ENCODE peak calls at places on chromosomes 1 and 21, in nine cellular contexts. One of them, this sample, is unnamed.

GRCh38 chr1:47210666-47211065 is 20.8 kb upstream of the PDZK1IP1 start:
- DNase-seq in cardiac muscle cell: no peak
- DNase-seq in SHP77 treated with DMSO at 0.1 percent for 48 hours: no peak
- DNase-seq in stimulated activated CD4-positive, alpha-beta T cell treated with anti-CD3 and anti-CD28 coated beads, Interleukin-1b, Interleukin-23, amount 100 ng/mL, for 4 hours: no peak
- DNase-seq in CD4-positive, alpha-beta memory T cell: no peak
- DNase-seq in HTR-8/SVneo: no peak
- DNase-seq in A549: no peak
- DNase-seq in heart left ventricle: no peak
- DNase-seq in retinal pigment epithelial cell: no peak
- DNase-seq in this sample: no peak

GRCh38 chr1:12097321-12097720 is 34.2 kb downstream of the TNFRSF8 start:
- DNase-seq in HTR-8/SVneo: no peak
- DNase-seq in cardiac muscle cell: peak; percentile 82
- DNase-seq in SHP77 treated with DMSO at 0.1 percent for 48 hours: no peak
- DNase-seq in A549: no peak
- DNase-seq in heart left ventricle: no peak
- DNase-seq in retinal pigment epithelial cell: no peak
- DNase-seq in stimulated activated CD4-positive, alpha-beta T cell treated with anti-CD3 and anti-CD28 coated beads, Interleukin-1b, Interleukin-23, amount 100 ng/mL, for 4 hours: no peak
- DNase-seq in CD4-positive, alpha-beta memory T cell: no peak
- DNase-seq in this sample: no peak

GRCh38 chr1:211469938-211470529 is 21.9 kb downstream of the RD3 start:
- DNase-seq in stimulated activated CD4-positive, alpha-beta T cell treated with anti-CD3 and anti-CD28 coated beads, Interleukin-1b, Interleukin-23, amount 100 ng/mL, for 4 hours: peak; percentile 23
- DNase-seq in A549: peak; percentile 83
- DNase-seq in HTR-8/SVneo: peak; percentile 75
- DNase-seq in retinal pigment epithelial cell: no peak
- DNase-seq in SHP77 treated with DMSO at 0.1 percent for 48 hours: peak; percentile 59
- DNase-seq in cardiac muscle cell: peak; percentile 81
- DNase-seq in CD4-positive, alpha-beta memory T cell: peak; percentile 19
- DNase-seq in heart left ventricle: peak; percentile 72
- DNase-seq in this sample: peak; percentile 86

GRCh38 chr1:168431882-168432281 is 111.9 kb downstream of the XCL2 start:
- DNase-seq in heart left ventricle: no peak
- DNase-seq in HTR-8/SVneo: no peak
- DNase-seq in A549: no peak
- DNase-seq in SHP77 treated with DMSO at 0.1 percent for 48 hours: no peak
- DNase-seq in CD4-positive, alpha-beta memory T cell: no peak
- DNase-seq in cardiac muscle cell: no peak
- DNase-seq in stimulated activated CD4-positive, alpha-beta T cell treated with anti-CD3 and anti-CD28 coated beads, Interleukin-1b, Interleukin-23, amount 100 ng/mL, for 4 hours: no peak
- DNase-seq in retinal pigment epithelial cell: no peak
- DNase-seq in this sample: no peak

GRCh38 chr1:153534933-153535663 is 693 bp downstream of the S100A6 start:
- DNase-seq in SHP77 treated with DMSO at 0.1 percent for 48 hours: no peak
- DNase-seq in HTR-8/SVneo: no peak
- DNase-seq in heart left ventricle: peak; percentile 63
- DNase-seq in CD4-positive, alpha-beta memory T cell: no peak
- DNase-seq in stimulated activated CD4-positive, alpha-beta T cell treated with anti-CD3 and anti-CD28 coated beads, Interleukin-1b, Interleukin-23, amount 100 ng/mL, for 4 hours: no peak
- DNase-seq in cardiac muscle cell: peak; percentile 37
- DNase-seq in A549: peak; percentile 65
- DNase-seq in retinal pigment epithelial cell: no peak
- DNase-seq in this sample: no peak

GRCh38 chr1:234262007-234262753 is 111.1 kb upstream of the COA6 start:
- DNase-seq in stimulated activated CD4-positive, alpha-beta T cell treated with anti-CD3 and anti-CD28 coated beads, Interleukin-1b, Interleukin-23, amount 100 ng/mL, for 4 hours: no peak
- DNase-seq in cardiac muscle cell: no peak
- DNase-seq in SHP77 treated with DMSO at 0.1 percent for 48 hours: no peak
- DNase-seq in heart left ventricle: no peak
- DNase-seq in A549: no peak
- DNase-seq in retinal pigment epithelial cell: no peak
- DNase-seq in CD4-positive, alpha-beta memory T cell: no peak
- DNase-seq in HTR-8/SVneo: no peak
- DNase-seq in this sample: no peak

GRCh38 chr21:44496900-44497550 is 41.7 kb downstream of the LRRC3 start:
- DNase-seq in CD4-positive, alpha-beta memory T cell: no peak
- DNase-seq in SHP77 treated with DMSO at 0.1 percent for 48 hours: no peak
- DNase-seq in stimulated activated CD4-positive, alpha-beta T cell treated with anti-CD3 and anti-CD28 coated beads, Interleukin-1b, Interleukin-23, amount 100 ng/mL, for 4 hours: no peak
- DNase-seq in HTR-8/SVneo: no peak
- DNase-seq in heart left ventricle: no peak
- DNase-seq in retinal pigment epithelial cell: no peak
- DNase-seq in cardiac muscle cell: no peak
- DNase-seq in A549: no peak
- DNase-seq in this sample: no peak

GRCh38 chr1:32719681-32720275 is 17.2 kb upstream of the SYNC start:
- DNase-seq in CD4-positive, alpha-beta memory T cell: no peak
- DNase-seq in HTR-8/SVneo: no peak
- DNase-seq in heart left ventricle: no peak
- DNase-seq in SHP77 treated with DMSO at 0.1 percent for 48 hours: no peak
- DNase-seq in stimulated activated CD4-positive, alpha-beta T cell treated with anti-CD3 and anti-CD28 coated beads, Interleukin-1b, Interleukin-23, amount 100 ng/mL, for 4 hours: no peak
- DNase-seq in cardiac muscle cell: no peak
- DNase-seq in retinal pigment epithelial cell: no peak
- DNase-seq in A549: no peak
- DNase-seq in this sample: no peak

GRCh38 chr1:212514056-212514614 is 81.4 kb downstream of the NENF start:
- DNase-seq in stimulated activated CD4-positive, alpha-beta T cell treated with anti-CD3 and anti-CD28 coated beads, Interleukin-1b, Interleukin-23, amount 100 ng/mL, for 4 hours: no peak
- DNase-seq in heart left ventricle: peak; percentile 59
- DNase-seq in CD4-positive, alpha-beta memory T cell: no peak
- DNase-seq in retinal pigment epithelial cell: no peak
- DNase-seq in A549: peak; percentile 59
- DNase-seq in SHP77 treated with DMSO at 0.1 percent for 48 hours: peak; percentile 66
- DNase-seq in HTR-8/SVneo: peak; percentile 42
- DNase-seq in cardiac muscle cell: peak; percentile 53
- DNase-seq in this sample: peak; percentile 11

GRCh38 chr1:119323216-119323982 is 45.2 kb upstream of the HAO2 start:
- DNase-seq in cardiac muscle cell: no peak
- DNase-seq in CD4-positive, alpha-beta memory T cell: no peak
- DNase-seq in A549: no peak
- DNase-seq in SHP77 treated with DMSO at 0.1 percent for 48 hours: no peak
- DNase-seq in HTR-8/SVneo: no peak
- DNase-seq in retinal pigment epithelial cell: no peak
- DNase-seq in stimulated activated CD4-positive, alpha-beta T cell treated with anti-CD3 and anti-CD28 coated beads, Interleukin-1b, Interleukin-23, amount 100 ng/mL, for 4 hours: no peak
- DNase-seq in heart left ventricle: no peak
- DNase-seq in this sample: no peak

GRCh38 chr1:75097686-75098085 is 36.5 kb upstream of the LHX8 start:
- DNase-seq in HTR-8/SVneo: no peak
- DNase-seq in SHP77 treated with DMSO at 0.1 percent for 48 hours: no peak
- DNase-seq in retinal pigment epithelial cell: peak; percentile 6
- DNase-seq in stimulated activated CD4-positive, alpha-beta T cell treated with anti-CD3 and anti-CD28 coated beads, Interleukin-1b, Interleukin-23, amount 100 ng/mL, for 4 hours: no peak
- DNase-seq in CD4-positive, alpha-beta memory T cell: no peak
- DNase-seq in A549: no peak
- DNase-seq in cardiac muscle cell: no peak
- DNase-seq in heart left ventricle: no peak
- DNase-seq in this sample: no peak

GRCh38 chr1:15176120-15176519 is 22.6 kb downstream of the TMEM51 start:
- DNase-seq in SHP77 treated with DMSO at 0.1 percent for 48 hours: no peak
- DNase-seq in stimulated activated CD4-positive, alpha-beta T cell treated with anti-CD3 and anti-CD28 coated beads, Interleukin-1b, Interleukin-23, amount 100 ng/mL, for 4 hours: no peak
- DNase-seq in retinal pigment epithelial cell: no peak
- DNase-seq in heart left ventricle: no peak
- DNase-seq in CD4-positive, alpha-beta memory T cell: no peak
- DNase-seq in A549: no peak
- DNase-seq in cardiac muscle cell: no peak
- DNase-seq in HTR-8/SVneo: no peak
- DNase-seq in this sample: no peak

GRCh38 chr1:26772687-26773086 is 15.1 kb upstream of the PIGV start:
- DNase-seq in CD4-positive, alpha-beta memory T cell: no peak
- DNase-seq in HTR-8/SVneo: peak; percentile 60
- DNase-seq in SHP77 treated with DMSO at 0.1 percent for 48 hours: no peak
- DNase-seq in heart left ventricle: no peak
- DNase-seq in A549: peak; percentile 28
- DNase-seq in retinal pigment epithelial cell: peak; percentile 15
- DNase-seq in stimulated activated CD4-positive, alpha-beta T cell treated with anti-CD3 and anti-CD28 coated beads, Interleukin-1b, Interleukin-23, amount 100 ng/mL, for 4 hours: no peak
- DNase-seq in cardiac muscle cell: peak; percentile 84
- DNase-seq in this sample: no peak

GRCh38 chr1:154911691-154912550 is 24.6 kb downstream of the PMVK start:
- DNase-seq in SHP77 treated with DMSO at 0.1 percent for 48 hours: no peak
- DNase-seq in CD4-positive, alpha-beta memory T cell: no peak
- DNase-seq in cardiac muscle cell: no peak
- DNase-seq in retinal pigment epithelial cell: no peak
- DNase-seq in stimulated activated CD4-positive, alpha-beta T cell treated with anti-CD3 and anti-CD28 coated beads, Interleukin-1b, Interleukin-23, amount 100 ng/mL, for 4 hours: no peak
- DNase-seq in A549: no peak
- DNase-seq in HTR-8/SVneo: no peak
- DNase-seq in heart left ventricle: no peak
- DNase-seq in this sample: no peak

GRCh38 chr1:41404308-41404755 is 43.1 kb downstream of the FOXO6 start:
- DNase-seq in cardiac muscle cell: peak; percentile 53
- DNase-seq in retinal pigment epithelial cell: peak; percentile 37
- DNase-seq in HTR-8/SVneo: peak; percentile 77
- DNase-seq in heart left ventricle: no peak
- DNase-seq in A549: peak; percentile 21
- DNase-seq in SHP77 treated with DMSO at 0.1 percent for 48 hours: no peak
- DNase-seq in stimulated activated CD4-positive, alpha-beta T cell treated with anti-CD3 and anti-CD28 coated beads, Interleukin-1b, Interleukin-23, amount 100 ng/mL, for 4 hours: no peak
- DNase-seq in CD4-positive, alpha-beta memory T cell: peak; percentile 14
- DNase-seq in this sample: peak; percentile 45

GRCh38 chr1:184790642-184791041 is 36.0 kb upstream of the EDEM3 start:
- DNase-seq in HTR-8/SVneo: no peak
- DNase-seq in cardiac muscle cell: no peak
- DNase-seq in retinal pigment epithelial cell: no peak
- DNase-seq in A549: no peak
- DNase-seq in stimulated activated CD4-positive, alpha-beta T cell treated with anti-CD3 and anti-CD28 coated beads, Interleukin-1b, Interleukin-23, amount 100 ng/mL, for 4 hours: no peak
- DNase-seq in SHP77 treated with DMSO at 0.1 percent for 48 hours: no peak
- DNase-seq in CD4-positive, alpha-beta memory T cell: no peak
- DNase-seq in heart left ventricle: no peak
- DNase-seq in this sample: no peak

GRCh38 chr1:84947536-84948410 is 49.1 kb downstream of the MCOLN2 start:
- DNase-seq in stimulated activated CD4-positive, alpha-beta T cell treated with anti-CD3 and anti-CD28 coated beads, Interleukin-1b, Interleukin-23, amount 100 ng/mL, for 4 hours: no peak
- DNase-seq in SHP77 treated with DMSO at 0.1 percent for 48 hours: no peak
- DNase-seq in HTR-8/SVneo: no peak
- DNase-seq in A549: no peak
- DNase-seq in heart left ventricle: no peak
- DNase-seq in cardiac muscle cell: no peak
- DNase-seq in CD4-positive, alpha-beta memory T cell: no peak
- DNase-seq in retinal pigment epithelial cell: no peak
- DNase-seq in this sample: no peak

GRCh38 chr1:27689423-27690173 is 17.6 kb upstream of the IFI6 start:
- DNase-seq in heart left ventricle: no peak
- DNase-seq in CD4-positive, alpha-beta memory T cell: no peak
- DNase-seq in SHP77 treated with DMSO at 0.1 percent for 48 hours: no peak
- DNase-seq in stimulated activated CD4-positive, alpha-beta T cell treated with anti-CD3 and anti-CD28 coated beads, Interleukin-1b, Interleukin-23, amount 100 ng/mL, for 4 hours: no peak
- DNase-seq in A549: no peak
- DNase-seq in retinal pigment epithelial cell: no peak
- DNase-seq in cardiac muscle cell: peak; percentile 64
- DNase-seq in HTR-8/SVneo: no peak
- DNase-seq in this sample: no peak

GRCh38 chr1:222530852-222531251 is 17.1 kb downstream of the HHIPL2 start:
- DNase-seq in HTR-8/SVneo: no peak
- DNase-seq in A549: no peak
- DNase-seq in retinal pigment epithelial cell: no peak
- DNase-seq in stimulated activated CD4-positive, alpha-beta T cell treated with anti-CD3 and anti-CD28 coated beads, Interleukin-1b, Interleukin-23, amount 100 ng/mL, for 4 hours: no peak
- DNase-seq in SHP77 treated with DMSO at 0.1 percent for 48 hours: no peak
- DNase-seq in cardiac muscle cell: no peak
- DNase-seq in CD4-positive, alpha-beta memory T cell: no peak
- DNase-seq in heart left ventricle: no peak
- DNase-seq in this sample: no peak

GRCh38 chr21:45258476-45258875 is 29.2 kb downstream of the POFUT2 start:
- DNase-seq in retinal pigment epithelial cell: no peak
- DNase-seq in heart left ventricle: no peak
- DNase-seq in A549: no peak
- DNase-seq in SHP77 treated with DMSO at 0.1 percent for 48 hours: no peak
- DNase-seq in cardiac muscle cell: no peak
- DNase-seq in HTR-8/SVneo: no peak
- DNase-seq in CD4-positive, alpha-beta memory T cell: no peak
- DNase-seq in stimulated activated CD4-positive, alpha-beta T cell treated with anti-CD3 and anti-CD28 coated beads, Interleukin-1b, Interleukin-23, amount 100 ng/mL, for 4 hours: no peak
- DNase-seq in this sample: no peak

GRCh38 chr1:168698453-168698852 is 30.6 kb downstream of the DPT start:
- DNase-seq in heart left ventricle: no peak
- DNase-seq in A549: no peak
- DNase-seq in cardiac muscle cell: no peak
- DNase-seq in CD4-positive, alpha-beta memory T cell: no peak
- DNase-seq in stimulated activated CD4-positive, alpha-beta T cell treated with anti-CD3 and anti-CD28 coated beads, Interleukin-1b, Interleukin-23, amount 100 ng/mL, for 4 hours: no peak
- DNase-seq in SHP77 treated with DMSO at 0.1 percent for 48 hours: no peak
- DNase-seq in retinal pigment epithelial cell: no peak
- DNase-seq in HTR-8/SVneo: no peak
- DNase-seq in this sample: no peak

GRCh38 chr1:147641695-147642592 is 28.4 kb downstream of the ACP6 start:
- DNase-seq in CD4-positive, alpha-beta memory T cell: peak; percentile 66
- DNase-seq in retinal pigment epithelial cell: no peak
- DNase-seq in cardiac muscle cell: peak; percentile 65
- DNase-seq in HTR-8/SVneo: peak; percentile 25
- DNase-seq in heart left ventricle: peak; percentile 49
- DNase-seq in SHP77 treated with DMSO at 0.1 percent for 48 hours: peak; percentile 55
- DNase-seq in stimulated activated CD4-positive, alpha-beta T cell treated with anti-CD3 and anti-CD28 coated beads, Interleukin-1b, Interleukin-23, amount 100 ng/mL, for 4 hours: peak; percentile 60
- DNase-seq in A549: peak; percentile 35
- DNase-seq in this sample: peak; percentile 37

GRCh38 chr1:16232316-16232710 is 4.7 kb downstream of the CPLANE2 start:
- DNase-seq in HTR-8/SVneo: no peak
- DNase-seq in retinal pigment epithelial cell: no peak
- DNase-seq in cardiac muscle cell: no peak
- DNase-seq in A549: no peak
- DNase-seq in stimulated activated CD4-positive, alpha-beta T cell treated with anti-CD3 and anti-CD28 coated beads, Interleukin-1b, Interleukin-23, amount 100 ng/mL, for 4 hours: no peak
- DNase-seq in heart left ventricle: no peak
- DNase-seq in CD4-positive, alpha-beta memory T cell: no peak
- DNase-seq in SHP77 treated with DMSO at 0.1 percent for 48 hours: no peak
- DNase-seq in this sample: no peak

GRCh38 chr1:116777831-116778830 is 23.9 kb downstream of the CD2 start:
- DNase-seq in SHP77 treated with DMSO at 0.1 percent for 48 hours: no peak
- DNase-seq in stimulated activated CD4-positive, alpha-beta T cell treated with anti-CD3 and anti-CD28 coated beads, Interleukin-1b, Interleukin-23, amount 100 ng/mL, for 4 hours: no peak
- DNase-seq in heart left ventricle: no peak
- DNase-seq in A549: no peak
- DNase-seq in retinal pigment epithelial cell: peak; percentile 0
- DNase-seq in cardiac muscle cell: peak; percentile 71
- DNase-seq in CD4-positive, alpha-beta memory T cell: no peak
- DNase-seq in HTR-8/SVneo: no peak
- DNase-seq in this sample: no peak

GRCh38 chr21:34037446-34037845 is 35.9 kb upstream of the MRPS6 start:
- DNase-seq in A549: no peak
- DNase-seq in retinal pigment epithelial cell: no peak
- DNase-seq in HTR-8/SVneo: peak; percentile 38
- DNase-seq in cardiac muscle cell: peak; percentile 35
- DNase-seq in CD4-positive, alpha-beta memory T cell: no peak
- DNase-seq in heart left ventricle: no peak
- DNase-seq in stimulated activated CD4-positive, alpha-beta T cell treated with anti-CD3 and anti-CD28 coated beads, Interleukin-1b, Interleukin-23, amount 100 ng/mL, for 4 hours: no peak
- DNase-seq in SHP77 treated with DMSO at 0.1 percent for 48 hours: no peak
- DNase-seq in this sample: no peak